ENCODE peak calls at places on chromosomes 5 and 9, in seven cellular contexts. L is mucosa of gallbladder, K is COLO829, P is GM12865, J is HS-27A, I is NCI-H1092, H is small intestine. C is an unnamed sample.

GRCh38 chr9:94919376-94920098 is 193.0 kb downstream of the AOPEP start:
- DNase-seq in L (no peak), K (no peak), P (no peak), J (no peak), I (no peak), H (no peak), C (no peak)

GRCh38 chr5:141872496-141873356 is 5.5 kb downstream of the PCDH1 start:
- DNase-seq in L (no peak), K (no peak), P (no peak), J (no peak), I (no peak), H (no peak), C (peak)

GRCh38 chr9:121773286-121773953 is 122.0 kb downstream of the DAB2IP start:
- DNase-seq in L (no peak), K (no peak), P (no peak), J (no peak), I (no peak), H (no peak), C (no peak)

GRCh38 chr5:10863763-10864383 is 102.8 kb upstream of the DAP start:
- DNase-seq in L (peak), K (peak), P (peak), J (peak), I (no peak), H (peak), C (peak)

GRCh38 chr9:37974506-37975173 is 70.7 kb upstream of the SLC25A51 start:
- DNase-seq in L (no peak), K (no peak), P (no peak), J (no peak), I (no peak), H (no peak), C (no peak)

GRCh38 chr5:76163111-76163628 is 80.0 kb downstream of the SV2C start:
- DNase-seq in L (no peak), K (no peak), P (no peak), J (no peak), I (no peak), H (no peak), C (no peak)

GRCh38 chr5:103021310-103021709 is 98.6 kb downstream of the GIN1 start:
- DNase-seq in L (no peak), K (no peak), P (peak), J (no peak), I (no peak), H (no peak), C (no peak)

GRCh38 chr9:1049641-1050040 is 516 bp upstream of the DMRT2 start:
- DNase-seq in L (no peak), K (no peak), P (no peak), J (no peak), I (no peak), H (peak), C (peak)

GRCh38 chr9:60546406-60546805 is 367.8 kb upstream of the SPATA31A5 start:
- DNase-seq in L (no peak), K (no peak), P (no peak), J (no peak), I (no peak), H (no peak), C (no peak)

GRCh38 chr9:129840024-129840423 is 4.8 kb downstream of the USP20 start:
- DNase-seq in L (no peak), K (no peak), P (no peak), J (no peak), I (peak), H (no peak), C (no peak)

GRCh38 chr5:170503970-170504525 is at the start of gene KCNIP1:
- DNase-seq in L (no peak), K (no peak), P (no peak), J (no peak), I (no peak), H (no peak), C (no peak)

C was measured in colonic mucosa.